ENCODE peak calls at places on chromosomes 12 and 14, in five cellular contexts. One of them, this sample, is unnamed.

GRCh38 chr14:68975667-68976066 is 3.4 kb downstream of the ACTN1 start:
- DNase-seq in Right ventricle myocardium inferior: no peak
- DNase-seq in HuH-7.5: no peak
- DNase-seq in DMS79: peak; percentile 68
- DNase-seq in RCC 7860: peak; percentile 66
- DNase-seq in this sample: no peak

GRCh38 chr14:83838221-83838620 is 1691.7 kb upstream of the FLRT2 start:
- DNase-seq in Right ventricle myocardium inferior: no peak
- DNase-seq in HuH-7.5: no peak
- DNase-seq in DMS79: no peak
- DNase-seq in RCC 7860: no peak
- DNase-seq in this sample: no peak

GRCh38 chr12:65637774-65638173 is 186.5 kb upstream of the HMGA2 start:
- DNase-seq in Right ventricle myocardium inferior: no peak
- DNase-seq in HuH-7.5: no peak
- DNase-seq in DMS79: no peak
- DNase-seq in RCC 7860: no peak
- DNase-seq in this sample: no peak

GRCh38 chr12:126873701-126874100 is 1393.3 kb upstream of the TMEM132C start:
- DNase-seq in Right ventricle myocardium inferior: no peak
- DNase-seq in HuH-7.5: no peak
- DNase-seq in DMS79: no peak
- DNase-seq in RCC 7860: no peak
- DNase-seq in this sample: no peak

GRCh38 chr12:75660107-75660530 is 148.7 kb upstream of the KRR1 start:
- DNase-seq in Right ventricle myocardium inferior: no peak
- DNase-seq in HuH-7.5: no peak
- DNase-seq in DMS79: no peak
- DNase-seq in RCC 7860: peak; percentile 93
- DNase-seq in this sample: no peak

GRCh38 chr14:76947078-76947837 is 81.2 kb downstream of the IRF2BPL start:
- DNase-seq in Right ventricle myocardium inferior: peak; percentile 94
- DNase-seq in HuH-7.5: peak; percentile 55
- DNase-seq in DMS79: peak; percentile 99
- DNase-seq in RCC 7860: peak; percentile 71
- DNase-seq in this sample: peak; percentile 96

GRCh38 chr14:38297681-38298080 is 41.8 kb upstream of the CLEC14A start:
- DNase-seq in Right ventricle myocardium inferior: no peak
- DNase-seq in HuH-7.5: no peak
- DNase-seq in DMS79: no peak
- DNase-seq in RCC 7860: no peak
- DNase-seq in this sample: no peak

GRCh38 chr14:32003585-32003984 is 73.5 kb upstream of the ARHGAP5 start:
- DNase-seq in Right ventricle myocardium inferior: no peak
- DNase-seq in HuH-7.5: no peak
- DNase-seq in DMS79: no peak
- DNase-seq in RCC 7860: no peak
- DNase-seq in this sample: no peak

GRCh38 chr12:114668151-114668891 is 15.7 kb downstream of the TBX3 start:
- DNase-seq in Right ventricle myocardium inferior: peak; percentile 76
- DNase-seq in HuH-7.5: peak; percentile 90
- DNase-seq in DMS79: peak; percentile 93
- DNase-seq in RCC 7860: peak; percentile 82
- DNase-seq in this sample: peak; percentile 87

GRCh38 chr12:50505386-50505827 is 622 bp downstream of the DIP2B start:
- DNase-seq in Right ventricle myocardium inferior: no peak
- DNase-seq in HuH-7.5: peak; percentile 28
- DNase-seq in DMS79: peak; percentile 40
- DNase-seq in RCC 7860: no peak
- DNase-seq in this sample: no peak

GRCh38 chr14:20706657-20707355 is 18.2 kb downstream of the ANG start:
- DNase-seq in Right ventricle myocardium inferior: no peak
- DNase-seq in HuH-7.5: no peak
- DNase-seq in DMS79: no peak
- DNase-seq in RCC 7860: no peak
- DNase-seq in this sample: no peak